ENCODE peak calls at places on chromosome X, in seven cellular contexts. R, P, B, H, X, A and Y are unnamed samples.
A peak's percentile ranks its signal among the peaks of the same experiment; 100 is the strongest.

GRCh38 chrX:23756165-23756564 is 13.1 kb upstream of the ACOT9 start:
- DNase-seq in R (peak; percentile 55), P (peak; percentile 64), B (peak; percentile 55), H (peak; percentile 65), X (peak; percentile 37), A (peak; percentile 41), Y (no peak)

GRCh38 chrX:106932960-106933537 is 12.8 kb downstream of the CLDN2 start:
- DNase-seq in R (no peak), P (peak; percentile 21), B (no peak), H (peak; percentile 56), X (no peak), A (peak; percentile 35), Y (no peak)

GRCh38 chrX:19798423-19798822 is 89.0 kb downstream of the SH3KBP1 start:
- DNase-seq in R (peak; percentile 14), P (no peak), B (no peak), H (no peak), X (peak; percentile 9), A (no peak), Y (no peak)

GRCh38 chrX:9897761-9898161 is 69.4 kb upstream of the CLDN34 start:
- DNase-seq in R (no peak), P (peak; percentile 91), B (no peak), H (no peak), X (peak; percentile 47), A (peak; percentile 97), Y (no peak)

GRCh38 chrX:20252392-20253231 is 14.1 kb downstream of the RPS6KA3 start:
- DNase-seq in R (peak; percentile 81), P (peak; percentile 51), B (no peak), H (peak; percentile 71), X (peak; percentile 42), A (peak; percentile 45), Y (no peak)

GRCh38 chrX:45202171-45202570 is 1.5 kb upstream of the DIPK2B start:
- DNase-seq in R (peak; percentile 68), P (no peak), B (no peak), H (no peak), X (no peak), A (no peak), Y (no peak)

GRCh38 chrX:8773117-8773516 is 28.1 kb downstream of the FAM9A start:
- DNase-seq in R (no peak), P (no peak), B (no peak), H (no peak), X (no peak), A (no peak), Y (no peak)

GRCh38 chrX:6041630-6042029 is 187.0 kb downstream of the NLGN4X start:
- DNase-seq in R (peak; percentile 65), P (peak; percentile 0), B (no peak), H (no peak), X (peak; percentile 61), A (no peak), Y (no peak)

GRCh38 chrX:20361890-20362262 is 95.2 kb upstream of the RPS6KA3 start:
- DNase-seq in R (peak; percentile 63), P (peak; percentile 75), B (no peak), H (peak; percentile 90), X (no peak), A (peak; percentile 75), Y (no peak)

GRCh38 chrX:18983711-18984380 is at the start of gene PHKA2:
- DNase-seq in R (peak; percentile 53), P (peak; percentile 70), B (no peak), H (peak; percentile 65), X (peak; percentile 62), A (no peak), Y (no peak)

GRCh38 chrX:118254611-118255010 is 91.3 kb upstream of the WDR44 start:
- DNase-seq in R (peak; percentile 76), P (peak; percentile 35), B (peak; percentile 50), H (peak; percentile 49), X (peak; percentile 26), A (peak; percentile 57), Y (peak; percentile 26)

GRCh38 chrX:21960569-21960968 is 20.1 kb downstream of the SMS start:
- DNase-seq in R (no peak), P (no peak), B (no peak), H (no peak), X (no peak), A (no peak), Y (no peak)

GRCh38 chrX:21963736-21964135 is 23.2 kb downstream of the SMS start:
- DNase-seq in R (no peak), P (peak; percentile 69), B (no peak), H (no peak), X (no peak), A (peak; percentile 44), Y (no peak)

GRCh38 chrX:21966866-21967265 is 26.4 kb downstream of the SMS start:
- DNase-seq in R (no peak), P (no peak), B (no peak), H (no peak), X (no peak), A (no peak), Y (no peak)

GRCh38 chrX:21961142-21961541 is 20.6 kb downstream of the SMS start:
- DNase-seq in R (no peak), P (peak; percentile 13), B (no peak), H (no peak), X (no peak), A (no peak), Y (no peak)

DNA sequence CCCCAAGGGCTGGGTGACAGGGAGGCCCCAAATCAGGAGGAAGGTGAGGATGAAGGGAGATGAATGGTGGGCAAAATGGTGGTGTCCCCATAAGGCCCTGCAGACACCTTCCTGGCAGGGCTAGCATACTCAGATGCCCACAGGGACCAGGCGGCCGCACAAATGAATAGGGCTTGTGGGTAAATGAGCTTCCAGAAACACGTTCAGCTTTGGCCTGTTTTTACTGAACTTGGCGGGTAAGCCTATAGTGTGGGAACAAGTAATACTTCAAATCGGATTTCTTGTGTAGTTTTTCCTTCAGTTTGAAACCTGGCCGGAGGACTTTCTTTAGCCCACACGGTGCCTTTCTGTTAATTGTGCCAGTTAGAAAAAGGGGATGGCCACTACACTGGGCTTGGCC is 22.7 kb downstream of the SMS start:
- DNase-seq in R (no peak), P (no peak), B (no peak), H (no peak), X (no peak), A (no peak), Y (no peak)
- H3K4me1 ChIP-seq in R (peaks cover 19% of the 10 kb centered on the region), P (peaks cover 36% of the 10 kb centered on the region), B (peaks cover 3% of the 10 kb centered on the region), H (no peaks in the 10 kb centered on the region), X (peaks cover 3% of the 10 kb centered on the region), A (peaks cover 20% of the 10 kb centered on the region), Y (no peaks in the 10 kb centered on the region)

GRCh38 chrX:15816886-15817285 is 26.6 kb downstream of the ZRSR2 start:
- DNase-seq in R (no peak), P (no peak), B (no peak), H (peak; percentile 72), X (no peak), A (no peak), Y (no peak)
- H3K9ac ChIP-seq in R (no peak overlapping the region), P (no peak overlapping the region), B (no peak overlapping the region), H (no peak overlapping the region), X (no peak overlapping the region), A (peak overlapping the region; percentile 39), Y (no peak overlapping the region)

GRCh38 chrX:137428251-137428661 is 137.7 kb upstream of the ZIC3 start:
- DNase-seq in R (no peak), P (peak; percentile 26), B (no peak), H (peak; percentile 71), X (no peak), A (no peak), Y (no peak)

GRCh38 chrX:137427813-137428212 is 138.1 kb upstream of the ZIC3 start:
- DNase-seq in R (no peak), P (peak; percentile 44), B (no peak), H (peak; percentile 54), X (no peak), A (no peak), Y (no peak)

GRCh38 chrX:137430301-137430700 is 135.6 kb upstream of the ZIC3 start:
- DNase-seq in R (no peak), P (no peak), B (no peak), H (peak; percentile 69), X (no peak), A (no peak), Y (no peak)

GRCh38 chrX:137427061-137427778 is 138.7 kb upstream of the ZIC3 start:
- DNase-seq in R (no peak), P (no peak), B (no peak), H (peak; percentile 67), X (no peak), A (no peak), Y (no peak)

DNA sequence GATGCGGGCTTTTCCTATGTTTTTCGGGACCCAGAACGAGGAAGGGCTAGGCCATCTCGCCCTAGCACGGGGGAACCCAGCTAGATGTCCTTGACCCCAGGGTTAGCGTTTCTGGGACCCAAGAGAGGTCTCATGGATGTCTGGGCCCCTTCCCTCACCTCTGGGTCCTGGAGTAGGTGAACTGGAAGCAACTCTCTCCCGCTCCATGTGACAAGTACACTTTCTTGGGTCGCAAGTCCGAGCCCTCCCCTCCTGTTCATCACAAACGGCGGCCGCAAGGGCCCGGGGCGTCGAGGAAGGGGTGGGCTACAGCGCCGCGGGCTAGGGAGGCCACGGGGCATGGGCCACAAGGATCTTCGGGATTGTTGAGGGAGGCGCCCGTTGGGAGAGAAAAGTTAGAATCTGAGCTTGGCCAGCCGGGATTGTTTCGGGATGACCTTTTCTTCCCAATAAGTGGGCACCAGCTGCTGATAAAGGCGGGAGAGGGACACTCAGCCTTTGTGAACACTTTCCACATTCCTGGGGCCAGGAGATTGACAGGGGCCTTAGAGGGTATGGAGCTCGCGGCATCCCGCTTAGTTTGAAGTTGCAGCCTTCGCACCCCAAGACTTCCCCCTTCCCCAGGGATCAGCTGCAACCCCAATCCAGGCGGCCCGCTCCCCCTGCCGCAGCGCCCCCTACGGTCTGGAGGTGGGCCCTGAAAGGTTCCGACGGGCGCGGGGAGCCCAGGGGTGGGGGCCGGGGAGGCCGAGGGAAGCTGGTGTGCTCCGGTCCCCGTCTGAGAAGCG is 137.0 kb upstream of the ZIC3 start:
- DNase-seq in R (no peak), P (no peak), B (no peak), H (peak; percentile 64), X (no peak), A (no peak), Y (no peak)
- H3K27me3 ChIP-seq in R (peaks cover 37% of the 10 kb centered on the region), P (peaks cover 4% of the 10 kb centered on the region), B (peaks cover 29% of the 10 kb centered on the region), H (no peaks in the 10 kb centered on the region), X (peaks cover 14% of the 10 kb centered on the region), A (peaks cover 17% of the 10 kb centered on the region), Y (peaks cover 40% of the 10 kb centered on the region)

GRCh38 chrX:39904816-39905474 is 192.8 kb downstream of the BCOR start:
- DNase-seq in R (no peak), P (no peak), B (no peak), H (no peak), X (no peak), A (no peak), Y (no peak)

GRCh38 chrX:39905475-39905889 is 192.3 kb downstream of the BCOR start:
- DNase-seq in R (peak; percentile 8), P (no peak), B (no peak), H (no peak), X (no peak), A (peak; percentile 19), Y (no peak)

GRCh38 chrX:39905946-39906345 is 191.8 kb downstream of the BCOR start:
- DNase-seq in R (no peak), P (no peak), B (no peak), H (no peak), X (no peak), A (no peak), Y (no peak)

GRCh38 chrX:39903343-39903742 is 194.4 kb downstream of the BCOR start:
- DNase-seq in R (peak; percentile 25), P (peak; percentile 77), B (no peak), H (no peak), X (peak; percentile 41), A (peak; percentile 75), Y (no peak)

DNA sequence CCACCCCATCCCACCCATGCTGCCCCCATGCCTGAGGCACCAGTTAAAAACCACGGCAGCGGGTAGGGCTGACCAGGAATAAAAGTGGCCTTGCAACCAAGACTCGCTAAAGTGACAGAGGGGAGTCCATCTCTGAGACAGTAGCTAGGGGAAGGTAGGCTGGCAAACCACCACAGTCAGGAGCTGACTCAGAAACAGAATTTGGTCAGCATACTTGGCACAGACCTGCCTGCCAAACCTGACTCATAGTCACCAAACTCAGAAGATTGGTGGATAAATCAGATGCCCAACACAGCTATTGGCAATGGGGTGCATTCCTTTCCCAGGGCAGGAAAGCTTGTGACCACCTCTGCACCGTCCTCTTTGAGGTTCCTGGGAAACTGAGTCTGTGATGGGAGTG is 193.8 kb downstream of the BCOR start:
- DNase-seq in R (peak; percentile 89), P (peak; percentile 73), B (no peak), H (no peak), X (peak; percentile 71), A (peak; percentile 44), Y (peak; percentile 36)
- H3K4me1 ChIP-seq in R (peaks cover 61% of the 10 kb centered on the region), P (peaks cover 18% of the 10 kb centered on the region), B (peaks cover 19% of the 10 kb centered on the region), H (no peaks in the 10 kb centered on the region), X (peaks cover 34% of the 10 kb centered on the region), A (peaks cover 20% of the 10 kb centered on the region), Y (peaks cover 40% of the 10 kb centered on the region)